ENCODE peak calls at places on chromosomes 6 and 20, in ten cellular contexts. X, U, I, N, G, Q, R, L, O and J are unnamed samples. For H3K27me3, the result is how much of the 10 kb centered on the place peaks cover.

GRCh38 chr20:43096471-43096870 is 93.2 kb downstream of the PTPRT start:
- DNase-seq in X (no peak), U (no peak), I (no peak), N (no peak), G (no peak), Q (peak), R (no peak), L (no peak), O (no peak), J (no peak)

GRCh38 chr6:97947841-97948240 is 664.8 kb upstream of the MMS22L start:
- DNase-seq in X (no peak), U (peak), I (no peak), N (peak), G (no peak), Q (peak), R (peak), L (no peak), O (no peak), J (peak)

GRCh38 chr20:58268936-58269619 is 40.4 kb upstream of the RAB22A start:
- DNase-seq in X (no peak), U (no peak), I (no peak), N (no peak), G (no peak), Q (no peak), R (no peak), L (no peak), O (no peak), J (no peak)

GRCh38 chr20:47875302-47876025 is 90.2 kb upstream of the SULF2 start:
- DNase-seq in X (no peak), U (no peak), I (no peak), N (no peak), G (no peak), Q (no peak), R (no peak), L (no peak), O (no peak), J (no peak)

GRCh38 chr6:134910596-134910935 is 39.3 kb downstream of the ALDH8A1 start:
- DNase-seq in X (no peak), U (no peak), I (no peak), N (no peak), G (no peak), Q (no peak), R (no peak), L (no peak), O (no peak), J (no peak)

GRCh38 chr6:29791162-29791561 is 36.5 kb upstream of the HLA-G start:
- DNase-seq in X (no peak), U (no peak), I (no peak), N (no peak), G (no peak), Q (no peak), R (peak), L (no peak), O (no peak), J (no peak)

GRCh38 chr20:4227085-4227821 is 211.9 kb upstream of the RNF24 start:
- DNase-seq in X (no peak), U (no peak), I (peak), N (no peak), G (no peak), Q (no peak), R (peak), L (no peak), O (peak), J (no peak)

GRCh38 chr6:17473554-17473953 is 80.2 kb downstream of the CAP2 start:
- DNase-seq in X (no peak), U (no peak), I (no peak), N (no peak), G (no peak), Q (no peak), R (no peak), L (no peak), O (no peak), J (no peak)

GRCh38 chr6:22007469-22007868 is 289.4 kb downstream of the PRL start:
- DNase-seq in X (no peak), U (no peak), I (no peak), N (no peak), G (no peak), Q (no peak), R (no peak), L (no peak), O (no peak), J (no peak)

GRCh38 chr6:118161364-118161763 is 254.3 kb downstream of the SLC35F1 start:
- DNase-seq in X (no peak), U (no peak), I (no peak), N (no peak), G (no peak), Q (no peak), R (no peak), L (no peak), O (no peak), J (no peak)

GRCh38 chr6:99836471-99836870 is 157.6 kb downstream of the MCHR2 start:
- DNase-seq in X (no peak), U (no peak), I (no peak), N (no peak), G (no peak), Q (no peak), R (peak), L (no peak), O (no peak), J (no peak)

GRCh38 chr20:44032583-44033138 is 118.0 kb downstream of the TOX2 start:
- DNase-seq in X (no peak), U (no peak), I (no peak), N (no peak), G (no peak), Q (no peak), R (no peak), L (no peak), O (no peak), J (no peak)

GRCh38 chr6:11188161-11188915 is 44.1 kb downstream of the NEDD9 start:
- DNase-seq in X (no peak), U (peak), I (no peak), N (no peak), G (no peak), Q (no peak), R (peak), L (no peak), O (no peak), J (no peak)

GRCh38 chr20:5654557-5654956 is 95.6 kb upstream of the SHLD1 start:
- DNase-seq in X (no peak), U (no peak), I (no peak), N (no peak), G (no peak), Q (no peak), R (peak), L (no peak), O (no peak), J (no peak)

GRCh38 chr6:18609715-18610114 is 222.6 kb downstream of the RNF144B start:
- DNase-seq in X (no peak), U (no peak), I (no peak), N (no peak), G (no peak), Q (no peak), R (peak), L (no peak), O (no peak), J (no peak)

GRCh38 chr6:63997727-63998126 is 362.1 kb downstream of the PHF3 start:
- DNase-seq in X (no peak), U (no peak), I (no peak), N (no peak), G (no peak), Q (no peak), R (peak), L (no peak), O (no peak), J (no peak)

GRCh38 chr6:80209434-80209833 is 103.0 kb downstream of the BCKDHB start:
- DNase-seq in X (no peak), U (no peak), I (peak), N (no peak), G (no peak), Q (no peak), R (peak), L (no peak), O (no peak), J (no peak)

GRCh38 chr6:33882154-33882553 is 78.4 kb upstream of the MLN start:
- DNase-seq in X (no peak), U (peak), I (no peak), N (no peak), G (no peak), Q (no peak), R (peak), L (no peak), O (no peak), J (no peak)

GRCh38 chr6:96963809-96964208 is 39.3 kb downstream of the KLHL32 start:
- DNase-seq in X (no peak), U (no peak), I (peak), N (no peak), G (no peak), Q (no peak), R (no peak), L (no peak), O (no peak), J (no peak)

GRCh38 chr6:36285187-36285612 is 15.3 kb downstream of the PNPLA1 start:
- DNase-seq in X (no peak), U (no peak), I (no peak), N (no peak), G (no peak), Q (peak), R (no peak), L (no peak), O (peak), J (no peak)

GRCh38 chr6:158021376-158021775 is 39.7 kb downstream of the SYNJ2 start:
- DNase-seq in X (no peak), U (no peak), I (no peak), N (peak), G (no peak), Q (no peak), R (no peak), L (no peak), O (no peak), J (no peak)

GRCh38 chr20:44274303-44275017 is 27.4 kb downstream of the GDAP1L1 start:
- DNase-seq in X (no peak), U (no peak), I (no peak), N (no peak), G (no peak), Q (no peak), R (no peak), L (no peak), O (no peak), J (no peak)

GRCh38 chr6:39357998-39358686 is 35.6 kb upstream of the KCNK16 start:
- DNase-seq in X (no peak), U (no peak), I (no peak), N (no peak), G (no peak), Q (peak), R (peak), L (no peak), O (no peak), J (peak)

GRCh38 chr6:16168858-16169257 is 40.0 kb downstream of the MYLIP start:
- DNase-seq in X (no peak), U (no peak), I (peak), N (no peak), G (no peak), Q (peak), R (peak), L (no peak), O (peak), J (no peak)

GRCh38 chr20:48741669-48742068 is 86.1 kb downstream of the PREX1 start:
- DNase-seq in X (no peak), U (no peak), I (no peak), N (no peak), G (no peak), Q (no peak), R (no peak), L (no peak), O (no peak), J (no peak)

GRCh38 chr6:159890201-159890600 is 587 bp upstream of the MAS1 start:
- DNase-seq in X (no peak), U (no peak), I (no peak), N (no peak), G (no peak), Q (no peak), R (no peak), L (no peak), O (no peak), J (no peak)
- H3K27me3 ChIP-seq in X (under half), U (under half), I (under half), N (under half), G (under half), Q (half or more), R (under half), L (under half), O (under half), J (under half)

GRCh38 chr20:63468421-63468820 is 4.0 kb downstream of the KCNQ2 start:
- DNase-seq in X (no peak), U (no peak), I (no peak), N (no peak), G (no peak), Q (no peak), R (no peak), L (no peak), O (no peak), J (no peak)

GRCh38 chr20:63466250-63466825 is 6.1 kb downstream of the KCNQ2 start:
- DNase-seq in X (no peak), U (no peak), I (no peak), N (no peak), G (no peak), Q (no peak), R (no peak), L (no peak), O (no peak), J (no peak)

GRCh38 chr20:63466861-63467260 is 5.6 kb downstream of the KCNQ2 start:
- DNase-seq in X (no peak), U (no peak), I (no peak), N (no peak), G (no peak), Q (no peak), R (no peak), L (no peak), O (no peak), J (no peak)

GRCh38 chr20:63469019-63469712 is 3.3 kb downstream of the KCNQ2 start:
- DNase-seq in X (no peak), U (no peak), I (no peak), N (no peak), G (no peak), Q (no peak), R (no peak), L (no peak), O (no peak), J (no peak)

GRCh38 chr20:63467294-63468083 is 5.0 kb downstream of the KCNQ2 start:
- DNase-seq in X (no peak), U (no peak), I (no peak), N (no peak), G (no peak), Q (no peak), R (no peak), L (no peak), O (no peak), J (no peak)
- H3K27me3 ChIP-seq in X (under half), U (under half), I (under half), N (half or more), G (under half), Q (under half), R (under half), L (under half), O (under half), J (half or more)

GRCh38 chr20:46304361-46304760 is 3.9 kb downstream of the CDH22 start:
- DNase-seq in X (no peak), U (no peak), I (no peak), N (no peak), G (no peak), Q (no peak), R (no peak), L (no peak), O (no peak), J (no peak)

GRCh38 chr20:46300281-46300680 is 8.0 kb downstream of the CDH22 start:
- DNase-seq in X (no peak), U (no peak), I (no peak), N (no peak), G (no peak), Q (no peak), R (no peak), L (no peak), O (no peak), J (no peak)

GRCh38 chr20:46304852-46305251 is 3.4 kb downstream of the CDH22 start:
- DNase-seq in X (no peak), U (no peak), I (no peak), N (no peak), G (no peak), Q (no peak), R (no peak), L (no peak), O (no peak), J (no peak)

GRCh38 chr20:46303176-46303956 is 4.9 kb downstream of the CDH22 start:
- DNase-seq in X (no peak), U (no peak), I (peak), N (no peak), G (no peak), Q (no peak), R (no peak), L (no peak), O (no peak), J (no peak)

GRCh38 chr20:46302119-46302518 is 6.2 kb downstream of the CDH22 start:
- DNase-seq in X (no peak), U (no peak), I (no peak), N (no peak), G (no peak), Q (no peak), R (no peak), L (no peak), O (no peak), J (no peak)
- H3K27me3 ChIP-seq in X (under half), U (under half), I (under half), N (half or more), G (under half), Q (under half), R (under half), L (under half), O (under half), J (under half)

GRCh38 chr20:6767536-6768227 is at the start of gene BMP2:
- DNase-seq in X (no peak), U (peak), I (no peak), N (peak), G (peak), Q (peak), R (no peak), L (no peak), O (peak), J (peak)
- H3K27me3 ChIP-seq in X (under half), U (under half), I (under half), N (under half), G (under half), Q (half or more), R (under half), L (under half), O (half or more), J (under half)

DNA sequence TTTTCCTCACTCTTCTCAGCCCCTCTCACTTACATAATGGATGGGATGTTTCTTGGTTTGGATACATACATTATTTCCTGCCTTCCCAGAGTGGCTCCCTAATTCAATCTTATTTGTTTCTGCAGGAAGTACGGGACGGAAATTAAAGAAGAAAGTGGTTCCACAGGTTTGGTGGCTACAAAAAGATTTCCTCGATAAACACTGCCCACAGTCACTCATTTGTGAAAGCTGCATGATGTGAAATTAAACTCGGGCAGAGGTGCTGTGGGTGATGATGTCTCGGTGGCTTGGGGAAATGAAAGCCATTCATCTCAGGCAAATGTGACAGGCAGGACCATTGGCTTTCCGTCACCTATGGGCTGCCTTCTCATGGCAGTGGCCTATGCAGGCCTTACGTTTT is 119.5 kb upstream of the KCNG1 start:
- DNase-seq in X (no peak), U (peak), I (no peak), N (no peak), G (no peak), Q (no peak), R (peak), L (no peak), O (no peak), J (no peak)
- H3K27me3 ChIP-seq in X (under half), U (under half), I (under half), N (under half), G (under half), Q (under half), R (under half), L (under half), O (under half), J (under half)

DNA sequence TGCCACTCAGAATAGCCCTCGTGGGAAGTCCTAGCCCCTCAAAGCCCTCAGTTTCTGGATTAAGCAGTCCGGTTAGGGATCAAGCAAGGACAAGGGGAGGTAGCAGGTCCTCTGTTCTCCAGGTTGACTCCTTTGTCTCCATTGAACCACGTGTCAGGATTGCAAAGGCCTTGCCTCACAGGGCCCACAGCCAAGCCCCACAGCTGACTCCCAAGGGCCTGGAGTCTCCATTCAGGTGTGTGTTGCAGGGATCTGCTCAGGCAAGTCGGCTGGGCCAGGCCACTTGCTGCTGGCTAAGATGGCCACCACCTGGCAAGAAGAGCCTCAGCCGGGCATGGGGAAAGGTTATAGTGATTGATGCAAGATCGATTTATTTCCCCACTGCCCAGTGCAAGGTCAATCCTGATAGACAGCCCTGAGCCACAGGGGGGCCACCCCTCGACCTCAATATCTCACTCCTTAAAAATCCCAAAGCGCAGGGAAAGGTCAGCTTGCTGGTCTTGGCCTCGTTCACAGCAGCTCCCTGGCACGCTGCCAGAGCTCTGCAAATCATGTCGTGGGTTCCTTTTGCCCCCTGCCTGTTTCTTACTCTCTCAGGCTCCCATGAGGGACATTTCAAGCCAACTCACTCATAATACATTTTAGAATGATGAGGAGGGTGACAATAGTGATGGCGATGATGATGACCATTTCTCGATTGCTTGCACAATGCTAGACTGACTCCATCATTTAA is 75.9 kb downstream of the EDN3 start:
- DNase-seq in X (no peak), U (no peak), I (no peak), N (no peak), G (no peak), Q (peak), R (no peak), L (no peak), O (no peak), J (no peak)
- H3K27me3 ChIP-seq in X (under half), U (under half), I (under half), N (under half), G (under half), Q (under half), R (under half), L (under half), O (under half), J (under half)

GRCh38 chr20:21089421-21089820 is 16.7 kb downstream of the LINC00237 start:
- DNase-seq in X (no peak), U (no peak), I (no peak), N (no peak), G (no peak), Q (no peak), R (no peak), L (no peak), O (no peak), J (no peak)

GRCh38 chr20:21090738-21091120 is 15.4 kb downstream of the LINC00237 start:
- DNase-seq in X (no peak), U (no peak), I (no peak), N (no peak), G (no peak), Q (no peak), R (no peak), L (no peak), O (no peak), J (no peak)

GRCh38 chr20:21087862-21088540 is 18.2 kb downstream of the LINC00237 start:
- DNase-seq in X (no peak), U (no peak), I (no peak), N (no peak), G (no peak), Q (no peak), R (no peak), L (no peak), O (peak), J (no peak)

GRCh38 chr20:21090112-21090737 is 15.9 kb downstream of the LINC00237 start:
- DNase-seq in X (no peak), U (no peak), I (no peak), N (no peak), G (no peak), Q (no peak), R (no peak), L (no peak), O (peak), J (no peak)
- H3K27me3 ChIP-seq in X (under half), U (under half), I (under half), N (under half), G (under half), Q (under half), R (under half), L (half or more), O (under half), J (half or more)